ENCODE peak calls at places on chromosomes 5 and 9, in five cellular contexts. G, Z, T, X and J are unnamed samples.

GRCh38 chr5:55063220-55063863 is 39.1 kb upstream of the GZMA start:
- DNase-seq in G (no peak), Z (no peak), T (no peak), X (no peak), J (no peak)

GRCh38 chr9:127706836-127707241 is at the start of gene CFAP157:
- DNase-seq in G (no peak), Z (no peak), T (no peak), X (peak; percentile 67), J (no peak)

GRCh38 chr5:139639619-139640431 is 8.3 kb upstream of the CXXC5 start:
- DNase-seq in G (no peak), Z (no peak), T (no peak), X (no peak), J (no peak)

GRCh38 chr5:89191374-89191773 is 308.4 kb upstream of the MEF2C start:
- DNase-seq in G (no peak), Z (no peak), T (no peak), X (no peak), J (no peak)

GRCh38 chr5:20105915-20106314 is 117.9 kb upstream of the CDH18 start:
- DNase-seq in G (no peak), Z (no peak), T (no peak), X (no peak), J (no peak)

GRCh38 chr5:1438871-1439270 is 6.4 kb downstream of the SLC6A3 start:
- DNase-seq in G (no peak), Z (no peak), T (no peak), X (peak; percentile 59), J (no peak)

GRCh38 chr9:126373241-126373640 is 46.6 kb downstream of the MVB12B start:
- DNase-seq in G (no peak), Z (no peak), T (no peak), X (no peak), J (peak; percentile 89)

GRCh38 chr5:69350664-69351063 is 18.1 kb upstream of the CCDC125 start:
- DNase-seq in G (no peak), Z (no peak), T (no peak), X (no peak), J (no peak)

GRCh38 chr9:108640211-108640610 is 215.6 kb downstream of the ACTL7B start:
- DNase-seq in G (no peak), Z (no peak), T (no peak), X (no peak), J (no peak)

GRCh38 chr9:87713278-87713989 is 12.5 kb upstream of the CTSL start:
- DNase-seq in G (peak; percentile 82), Z (peak; percentile 88), T (no peak), X (peak; percentile 93), J (peak; percentile 98)

GRCh38 chr9:115437418-115437817 is 319.5 kb upstream of the TNC start:
- DNase-seq in G (no peak), Z (no peak), T (no peak), X (no peak), J (no peak)

GRCh38 chr5:100776244-100776643 is 126.8 kb downstream of the ST8SIA4 start:
- DNase-seq in G (no peak), Z (no peak), T (no peak), X (no peak), J (peak; percentile 41)

GRCh38 chr9:127225747-127226646 is 38.6 kb upstream of the GARNL3 start:
- DNase-seq in G (peak; percentile 37), Z (no peak), T (peak; percentile 28), X (peak; percentile 83), J (no peak)

GRCh38 chr9:6805532-6805931 is 47.8 kb downstream of the KDM4C start:
- DNase-seq in G (peak; percentile 29), Z (no peak), T (no peak), X (no peak), J (peak; percentile 59)

GRCh38 chr5:57841671-57842375 is 359.2 kb upstream of the ACTBL2 start:
- DNase-seq in G (peak; percentile 25), Z (no peak), T (no peak), X (no peak), J (peak; percentile 99)

GRCh38 chr5:179792612-179793469 is 945 bp upstream of the LTC4S start:
- DNase-seq in G (peak; percentile 31), Z (no peak), T (no peak), X (no peak), J (no peak)

GRCh38 chr9:97372580-97372979 is 39.3 kb upstream of the TDRD7 start:
- DNase-seq in G (no peak), Z (no peak), T (no peak), X (no peak), J (no peak)

GRCh38 chr5:36655171-36655570 is 48.8 kb downstream of the SLC1A3 start:
- DNase-seq in G (peak; percentile 42), Z (no peak), T (no peak), X (no peak), J (no peak)

GRCh38 chr5:74394924-74395880 is 245.3 kb downstream of the ENC1 start:
- DNase-seq in G (no peak), Z (no peak), T (no peak), X (no peak), J (no peak)

GRCh38 chr9:32545884-32546283 is 6.2 kb upstream of the SMIM27 start:
- DNase-seq in G (no peak), Z (no peak), T (no peak), X (no peak), J (no peak)

DNA sequence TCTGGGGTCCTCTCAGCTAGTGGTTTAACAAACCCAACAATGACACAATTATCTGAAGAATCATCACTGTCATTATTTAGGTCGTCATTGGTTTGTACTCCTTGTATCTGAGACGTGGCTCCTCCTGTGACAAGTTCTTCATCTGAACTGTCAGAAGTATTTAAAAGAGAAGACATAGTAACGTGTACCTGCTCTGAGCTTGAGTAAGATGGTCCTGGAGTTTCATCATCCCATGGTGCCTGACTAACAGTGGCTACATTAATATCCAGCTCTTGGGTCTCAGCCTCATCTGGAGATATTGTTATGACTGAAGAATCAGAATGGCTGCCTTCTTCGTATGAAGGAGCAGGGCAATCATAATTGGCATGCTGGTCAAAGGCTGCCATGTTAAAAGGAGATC is 9.1 kb upstream of the SMIM27 start:
- DNase-seq in G (no peak), Z (no peak), T (no peak), X (no peak), J (no peak)
- H3K36me3 ChIP-seq in G (no peaks in the 10 kb centered on the region), Z (peaks cover 52% of the 10 kb centered on the region), T (peaks cover 29% of the 10 kb centered on the region), X (peaks cover 4% of the 10 kb centered on the region), J (no peaks in the 10 kb centered on the region)

DNA sequence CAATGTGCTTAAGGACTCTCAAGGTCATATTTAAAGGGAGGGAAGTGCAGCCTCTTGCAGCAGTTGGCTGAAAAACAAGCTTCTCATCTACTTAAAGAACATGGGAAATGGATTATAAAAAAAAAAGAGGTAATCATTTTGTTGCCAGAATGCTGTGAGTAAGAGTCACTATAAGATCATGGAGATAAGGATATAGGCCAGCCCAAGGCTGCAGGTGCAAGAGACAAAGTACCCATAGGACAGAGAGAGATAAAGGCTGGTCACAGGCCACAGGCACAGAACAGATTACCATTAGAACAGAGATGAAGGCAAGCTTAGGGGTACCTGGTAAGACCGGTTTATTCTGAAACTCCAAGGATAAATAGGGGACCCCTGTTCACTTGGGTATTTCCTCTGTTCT is 70.5 kb downstream of the CDKN2A start:
- DNase-seq in G (no peak), Z (no peak), T (no peak), X (no peak), J (no peak)
- H3K36me3 ChIP-seq in G (no peaks in the 10 kb centered on the region), Z (no peaks in the 10 kb centered on the region), T (no peaks in the 10 kb centered on the region), X (peaks cover 2% of the 10 kb centered on the region), J (no peaks in the 10 kb centered on the region)

GRCh38 chr5:178224403-178224802 is 8.2 kb downstream of the PHYKPL start:
- DNase-seq in G (no peak), Z (no peak), T (no peak), X (no peak), J (no peak)

GRCh38 chr5:178223196-178223773 is 9.3 kb downstream of the PHYKPL start:
- DNase-seq in G (no peak), Z (no peak), T (no peak), X (no peak), J (no peak)

GRCh38 chr5:178222292-178222691 is 10.3 kb downstream of the PHYKPL start:
- DNase-seq in G (no peak), Z (no peak), T (no peak), X (no peak), J (no peak)

GRCh38 chr5:178225174-178225573 is 7.4 kb downstream of the PHYKPL start:
- DNase-seq in G (no peak), Z (no peak), T (no peak), X (no peak), J (no peak)

GRCh38 chr5:178223828-178224335 is 8.7 kb downstream of the PHYKPL start:
- DNase-seq in G (no peak), Z (no peak), T (no peak), X (no peak), J (no peak)
- H3K36me3 ChIP-seq in G (no peaks in the 10 kb centered on the region), Z (peaks cover 99% of the 10 kb centered on the region), T (peaks cover 80% of the 10 kb centered on the region), X (peaks cover 6% of the 10 kb centered on the region), J (peaks cover 13% of the 10 kb centered on the region)

GRCh38 chr5:151675225-151675955 is 11.3 kb downstream of the SPARC start:
- DNase-seq in G (no peak), Z (no peak), T (no peak), X (no peak), J (peak; percentile 34)
- H3K36me3 ChIP-seq in G (peaks cover 2% of the 10 kb centered on the region), Z (peaks cover 50% of the 10 kb centered on the region), T (peaks cover 20% of the 10 kb centered on the region), X (peaks cover 17% of the 10 kb centered on the region), J (peaks cover 42% of the 10 kb centered on the region)

DNA sequence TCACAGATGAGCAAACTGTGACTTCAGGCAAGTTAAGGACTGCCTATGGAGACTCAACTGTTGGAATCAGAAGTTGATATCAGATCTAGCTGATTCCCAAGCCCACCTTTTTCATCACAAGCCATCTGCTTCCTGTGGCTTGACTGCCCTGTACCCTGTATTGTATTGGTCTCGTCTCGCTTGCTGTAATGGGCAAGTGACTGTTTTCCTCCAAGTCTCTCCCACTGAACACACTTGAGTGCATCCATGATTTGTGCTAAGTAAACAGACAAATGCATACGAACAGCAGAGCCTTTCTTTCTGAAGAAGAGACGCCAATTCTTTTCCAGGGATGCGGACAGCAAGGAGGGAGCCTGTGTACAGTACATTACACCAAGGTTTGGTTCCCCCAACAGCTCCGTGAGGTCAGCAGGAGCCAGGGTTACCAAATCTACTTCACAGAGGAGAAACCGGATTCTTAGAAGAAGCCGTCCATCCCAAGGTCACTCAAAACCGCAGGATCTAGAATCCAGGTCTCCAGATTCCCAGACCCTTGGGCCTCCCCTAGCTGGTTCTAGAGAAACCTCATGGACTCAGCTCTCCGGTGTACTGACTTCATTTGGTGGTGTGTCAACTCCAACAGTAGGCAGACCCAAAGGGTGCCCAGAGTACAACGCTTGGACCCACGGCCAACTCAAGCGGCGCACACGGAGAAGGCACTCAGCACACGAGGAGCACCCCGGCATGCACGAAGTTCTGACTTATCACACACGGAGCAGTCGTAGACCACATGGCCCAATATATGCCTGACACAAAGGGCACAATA is 1.2 kb downstream of the BAG1 start:
- DNase-seq in G (peak; percentile 18), Z (no peak), T (peak; percentile 25), X (no peak), J (peak; percentile 25)
- H3K36me3 ChIP-seq in G (no peaks in the 10 kb centered on the region), Z (peaks cover 65% of the 10 kb centered on the region), T (peaks cover 76% of the 10 kb centered on the region), X (peaks cover 2% of the 10 kb centered on the region), J (peaks cover 8% of the 10 kb centered on the region)

GRCh38 chr5:113548396-113548795 is 34.9 kb downstream of the YTHDC2 start:
- DNase-seq in G (no peak), Z (no peak), T (no peak), X (no peak), J (no peak)
- H3K36me3 ChIP-seq in G (no peaks in the 10 kb centered on the region), Z (peaks cover 68% of the 10 kb centered on the region), T (peaks cover 32% of the 10 kb centered on the region), X (peaks cover 2% of the 10 kb centered on the region), J (peaks cover under 1% of the 10 kb centered on the region)